ENCODE peak calls at places on chromosome 1, in seven cellular contexts. N, I, Q, L, A, V and U are unnamed samples.

GRCh38 chr1:69994261-69994660 is 211.1 kb downstream of the LRRC40 start:
- DNase-seq in N (no peak), I (no peak), Q (no peak), L (no peak), A (no peak), V (no peak), U (no peak)

GRCh38 chr1:153337980-153338853 is 10.4 kb downstream of the PGLYRP4 start:
- DNase-seq in N (no peak), I (no peak), Q (no peak), L (no peak), A (no peak), V (no peak), U (no peak)

GRCh38 chr1:17908945-17909344 is 153.8 kb downstream of the ACTL8 start:
- DNase-seq in N (no peak), I (no peak), Q (no peak), L (no peak), A (no peak), V (no peak), U (no peak)

GRCh38 chr1:247358920-247359319 is 27.3 kb upstream of the ZNF496 start:
- DNase-seq in N (no peak), I (no peak), Q (no peak), L (no peak), A (no peak), V (no peak), U (no peak)

GRCh38 chr1:2229032-2229920 is 1.2 kb downstream of the SKI start:
- DNase-seq in N (no peak), I (no peak), Q (no peak), L (no peak), A (peak), V (no peak), U (no peak)

GRCh38 chr1:30362603-30362990 is 360.8 kb downstream of the MATN1 start:
- DNase-seq in N (no peak), I (no peak), Q (no peak), L (no peak), A (no peak), V (no peak), U (no peak)

GRCh38 chr1:7355646-7356045 is 415.4 kb upstream of the VAMP3 start:
- DNase-seq in N (no peak), I (no peak), Q (no peak), L (no peak), A (no peak), V (no peak), U (no peak)

GRCh38 chr1:164733070-164733469 is 174.1 kb downstream of the PBX1 start:
- DNase-seq in N (peak), I (no peak), Q (no peak), L (no peak), A (no peak), V (no peak), U (peak)

GRCh38 chr1:39892611-39893595 is 8.8 kb downstream of the MYCL start:
- DNase-seq in N (no peak), I (no peak), Q (peak), L (no peak), A (no peak), V (peak), U (peak)

GRCh38 chr1:20983297-20983889 is 193.3 kb downstream of the EIF4G3 start:
- DNase-seq in N (no peak), I (no peak), Q (no peak), L (no peak), A (no peak), V (no peak), U (no peak)

GRCh38 chr1:20980051-20980450 is 192.9 kb upstream of the HP1BP3 start:
- DNase-seq in N (no peak), I (no peak), Q (no peak), L (no peak), A (no peak), V (no peak), U (no peak)

GRCh38 chr1:20978413-20978812 is 191.3 kb upstream of the HP1BP3 start:
- DNase-seq in N (no peak), I (no peak), Q (no peak), L (no peak), A (peak), V (no peak), U (no peak)

GRCh38 chr1:20981903-20982695 is 194.6 kb downstream of the EIF4G3 start:
- DNase-seq in N (no peak), I (no peak), Q (peak), L (no peak), A (peak), V (no peak), U (no peak)
- TF ChIP-seq YY1 in N (no peak), I (no peak), Q (no peak), L (no peak), A (no peak), V (no peak), U (no peak)

DNA sequence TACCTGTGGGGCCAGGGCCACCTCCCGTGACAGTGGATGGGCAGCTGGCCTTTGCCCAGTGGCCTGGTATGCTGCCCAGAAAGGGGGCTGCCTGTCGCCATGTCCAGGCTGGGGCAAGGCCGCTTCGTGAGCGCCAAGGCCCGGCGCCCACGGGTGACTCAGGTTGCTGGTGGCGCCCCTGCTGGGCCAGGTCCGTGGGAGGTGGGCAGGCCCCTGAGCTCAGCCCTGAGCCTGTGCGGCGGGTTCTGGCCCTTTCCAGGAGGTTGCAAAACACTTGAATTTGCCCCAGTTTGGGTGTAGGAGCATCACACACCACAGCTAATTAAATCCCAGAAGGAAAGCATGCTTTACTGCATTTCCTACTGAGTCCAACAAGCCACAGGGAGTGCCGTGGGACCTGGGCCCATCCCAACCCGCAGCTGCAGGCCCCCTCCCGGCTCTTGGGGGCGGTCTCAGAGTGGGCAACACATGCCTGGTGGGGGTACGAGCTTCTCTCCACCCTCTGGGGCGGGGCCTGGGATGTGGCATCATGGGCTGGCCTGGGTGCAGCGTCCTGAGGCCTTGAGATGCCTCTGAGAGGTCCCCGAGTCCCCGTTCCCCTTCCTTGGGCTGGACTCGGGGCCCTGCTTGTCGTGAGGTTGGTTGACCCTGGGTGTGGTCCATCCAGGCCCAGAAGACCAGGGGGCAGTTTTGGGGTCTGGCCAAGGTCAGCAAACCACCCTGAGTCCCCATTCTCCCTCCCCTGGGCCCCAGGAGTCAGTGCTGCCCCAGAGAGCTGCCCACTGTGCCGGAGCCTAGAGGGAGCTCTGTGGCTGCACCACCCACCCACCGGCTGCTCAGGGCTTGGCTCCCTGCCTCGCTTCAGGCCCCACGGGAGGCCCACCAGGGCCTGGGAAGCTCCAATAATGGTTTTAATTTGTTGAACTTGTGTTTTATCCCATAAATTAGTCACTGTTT is 160.0 kb downstream of the PEX14 start:
- DNase-seq in N (no peak), I (no peak), Q (no peak), L (no peak), A (peak), V (no peak), U (no peak)
- H3K9ac ChIP-seq in N (no peak), I (no peak), Q (no peak), L (no peak), A (no peak), V (no peak), U (no peak)

GRCh38 chr1:115714572-115715141 is 53.9 kb downstream of the CASQ2 start:
- DNase-seq in N (no peak), I (no peak), Q (peak), L (no peak), A (no peak), V (no peak), U (no peak)

GRCh38 chr1:115710859-115711624 is 57.5 kb downstream of the CASQ2 start:
- DNase-seq in N (no peak), I (no peak), Q (peak), L (no peak), A (no peak), V (no peak), U (no peak)

GRCh38 chr1:115717541-115717940 is 51.0 kb downstream of the CASQ2 start:
- DNase-seq in N (peak), I (no peak), Q (peak), L (no peak), A (peak), V (peak), U (peak)

GRCh38 chr1:115712911-115713609 is 55.5 kb downstream of the CASQ2 start:
- DNase-seq in N (no peak), I (no peak), Q (no peak), L (no peak), A (no peak), V (no peak), U (no peak)

GRCh38 chr1:115713906-115714305 is 54.6 kb downstream of the CASQ2 start:
- DNase-seq in N (no peak), I (no peak), Q (no peak), L (no peak), A (no peak), V (no peak), U (no peak)
- TF ChIP-seq YY1 in N (no peak), I (no peak), Q (no peak), L (no peak), A (no peak), V (no peak), U (no peak)

DNA sequence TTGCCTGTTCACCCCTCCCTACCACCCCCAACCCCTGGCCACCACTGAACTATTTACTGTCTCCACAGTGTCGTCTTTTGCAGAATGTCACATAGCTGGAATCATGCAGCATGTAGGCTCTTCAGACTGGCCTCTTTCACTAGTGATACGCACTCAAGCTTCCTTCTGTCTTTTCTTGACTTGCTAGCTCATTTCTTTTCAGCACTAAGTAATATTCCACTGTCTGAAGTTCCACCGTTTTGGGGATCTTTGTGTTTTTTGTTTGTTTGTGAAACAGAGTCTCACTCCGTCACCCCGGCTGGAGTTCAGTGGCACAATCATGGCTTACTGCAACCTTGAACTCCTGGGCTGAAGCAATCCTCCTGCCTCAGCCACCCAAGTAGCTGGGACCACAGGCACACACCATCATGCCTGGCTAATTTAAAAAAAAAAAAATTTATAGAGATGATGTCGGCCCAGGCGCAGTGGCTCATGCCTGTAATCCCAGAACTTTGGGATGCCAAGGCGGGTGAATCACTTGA is 43.4 kb upstream of the SLC25A33 start:
- DNase-seq in N (no peak), I (no peak), Q (no peak), L (no peak), A (no peak), V (no peak), U (no peak)
- H3K9ac ChIP-seq in N (no peak), I (no peak), Q (no peak), L (no peak), A (no peak), V (no peak), U (no peak)

GRCh38 chr1:219902951-219903350 is 25.4 kb downstream of the SLC30A10 start:
- DNase-seq in N (no peak), I (no peak), Q (no peak), L (no peak), A (no peak), V (no peak), U (no peak)
- TF ChIP-seq YY1 in N (no peak), I (no peak), Q (no peak), L (no peak), A (no peak), V (no peak), U (no peak)

GRCh38 chr1:61253059-61253735 is 170.8 kb downstream of the NFIA start:
- DNase-seq in N (no peak), I (no peak), Q (peak), L (no peak), A (no peak), V (peak), U (no peak)

GRCh38 chr1:61259379-61260148 is 177.2 kb downstream of the NFIA start:
- DNase-seq in N (no peak), I (no peak), Q (no peak), L (no peak), A (no peak), V (no peak), U (no peak)

GRCh38 chr1:61255324-61255703 is 173.0 kb downstream of the NFIA start:
- DNase-seq in N (no peak), I (no peak), Q (no peak), L (no peak), A (no peak), V (no peak), U (no peak)

GRCh38 chr1:61254629-61255323 is 172.4 kb downstream of the NFIA start:
- DNase-seq in N (no peak), I (no peak), Q (no peak), L (no peak), A (peak), V (no peak), U (no peak)

DNA sequence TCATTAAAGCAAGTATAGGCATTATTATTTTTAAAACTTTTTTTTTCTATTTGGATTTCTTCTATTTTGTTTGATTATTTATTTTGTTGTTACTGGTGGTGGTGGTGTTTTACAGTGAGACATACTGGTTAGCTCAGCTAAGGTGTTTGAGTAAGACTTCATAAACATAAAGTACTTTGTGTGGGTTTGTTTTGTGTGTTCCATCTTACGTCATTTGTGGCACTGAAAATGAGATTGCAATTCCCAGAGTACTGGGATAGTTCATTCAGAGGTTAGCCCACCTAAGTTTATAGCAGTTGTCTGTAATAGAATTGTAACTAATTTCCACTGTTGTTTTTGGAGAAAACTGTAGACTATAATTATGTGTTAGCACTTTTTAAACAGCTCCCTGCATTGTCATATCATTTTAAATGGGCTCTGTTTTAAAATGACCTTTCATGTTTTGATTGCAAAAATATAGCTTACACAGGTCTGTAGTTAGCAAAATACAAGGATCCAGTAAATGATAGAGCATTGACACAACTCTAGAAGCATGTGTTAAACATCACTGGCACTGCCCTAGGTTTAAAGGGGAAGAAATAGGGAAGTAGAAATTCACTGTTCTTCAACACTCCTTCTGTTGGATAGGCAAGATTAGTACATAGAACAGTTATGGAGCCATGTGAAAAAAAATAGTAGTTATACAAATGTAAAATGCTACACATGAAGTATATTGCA is 171.7 kb downstream of the NFIA start:
- DNase-seq in N (no peak), I (no peak), Q (no peak), L (no peak), A (no peak), V (no peak), U (no peak)
- H3K9ac ChIP-seq in N (no peak), I (no peak), Q (no peak), L (no peak), A (no peak), V (no peak), U (no peak)

GRCh38 chr1:181479137-181479745 is 4.1 kb upstream of the CACNA1E start:
- DNase-seq in N (peak), I (peak), Q (peak), L (no peak), A (peak), V (peak), U (peak)
- TF ChIP-seq YY1 in N (no peak), I (peak), Q (no peak), L (no peak), A (no peak), V (no peak), U (no peak)

DNA sequence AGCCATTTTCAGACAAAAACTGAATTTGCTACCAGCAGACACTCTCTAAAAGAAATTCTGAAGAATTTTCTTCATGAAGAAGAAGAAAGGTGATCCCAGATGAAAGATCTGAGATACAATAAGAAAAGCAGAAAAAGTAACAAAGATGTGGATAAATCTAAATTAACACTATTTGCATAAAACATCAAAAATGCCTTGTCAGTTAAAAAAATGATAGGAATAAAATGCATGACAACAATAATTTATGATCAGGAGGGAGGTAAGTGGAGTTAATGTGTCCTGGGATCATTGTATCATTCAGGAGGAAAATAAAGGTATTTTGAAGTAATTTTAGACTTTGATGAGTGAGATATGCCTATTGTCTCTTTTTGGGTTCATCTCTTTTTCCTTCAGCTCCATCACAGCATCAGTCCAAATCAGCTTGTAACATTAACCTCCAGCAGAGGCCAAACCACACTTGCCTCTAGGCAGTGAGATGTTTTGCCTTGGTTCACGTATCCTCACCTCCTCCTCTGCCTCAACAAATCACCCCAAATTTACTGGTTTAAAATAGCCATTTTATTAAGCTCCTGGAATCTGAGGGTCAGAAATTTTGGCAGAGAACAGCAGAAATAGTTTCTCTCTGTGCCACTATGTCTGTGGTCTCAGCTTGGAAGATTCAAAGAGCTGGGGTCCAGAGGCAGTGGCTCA is 76.9 kb upstream of the HIVEP3 start:
- DNase-seq in N (no peak), I (no peak), Q (no peak), L (no peak), A (no peak), V (no peak), U (no peak)
- H3K9ac ChIP-seq in N (no peak), I (no peak), Q (no peak), L (no peak), A (no peak), V (no peak), U (no peak)

GRCh38 chr1:217053666-217054065 is 330.4 kb upstream of the ESRRG start:
- DNase-seq in N (no peak), I (no peak), Q (no peak), L (no peak), A (no peak), V (no peak), U (no peak)

GRCh38 chr1:217063065-217063908 is 340.1 kb upstream of the ESRRG start:
- DNase-seq in N (no peak), I (no peak), Q (no peak), L (no peak), A (no peak), V (no peak), U (no peak)

GRCh38 chr1:217062566-217062965 is 339.3 kb upstream of the ESRRG start:
- DNase-seq in N (no peak), I (no peak), Q (no peak), L (no peak), A (no peak), V (no peak), U (no peak)

GRCh38 chr1:217059401-217059800 is 336.2 kb upstream of the ESRRG start:
- DNase-seq in N (no peak), I (no peak), Q (no peak), L (no peak), A (no peak), V (no peak), U (no peak)
- TF ChIP-seq YY1 in N (no peak), I (no peak), Q (no peak), L (no peak), A (no peak), V (no peak), U (no peak)